ENCODE peak calls at places on chromosomes 7 and 10, in ten cellular contexts. Z is stomach; C is heart left ventricle; W is tibial nerve; X is endodermal cell; K is CD8-positive, alpha-beta memory T cell; Q is astrocyte; B is ovary; L is transverse colon; N is keratinocyte. T is an unnamed sample. For H3K4me1 and H3K36me3, the result is how much of the 10 kb centered on the place peaks cover.

GRCh38 chr10:27794157-27794556 is 48.5 kb upstream of the MKX start:
- DNase-seq in Z (no peak), C (no peak), W (no peak), X (peak), K (no peak), Q (no peak), B (no peak), L (no peak), N (no peak), T (no peak)

GRCh38 chr7:94295805-94296204 is 98.9 kb upstream of the COL1A2 start:
- DNase-seq in Z (no peak), C (no peak), W (no peak), X (no peak), K (no peak), Q (peak), B (peak), L (no peak), N (no peak), T (no peak)

GRCh38 chr7:149457766-149458165 is 3.1 kb downstream of the ZNF777 start:
- DNase-seq in Z (no peak), C (no peak), W (no peak), X (no peak), K (no peak), Q (no peak), B (no peak), L (no peak), N (no peak), T (no peak)

GRCh38 chr10:42960491-42961155 is 116.2 kb upstream of the RET start:
- DNase-seq in Z (peak), C (peak), W (peak), X (peak), K (no peak), Q (no peak), B (no peak), L (no peak), N (peak), T (peak)

GRCh38 chr10:13317474-13317873 is 17.6 kb upstream of the PHYH start:
- DNase-seq in Z (no peak), C (peak), W (no peak), X (peak), K (no peak), Q (no peak), B (no peak), L (no peak), N (no peak), T (no peak)

GRCh38 chr10:47184724-47185330 is 115.2 kb upstream of the GDF10 start:
- DNase-seq in Z (no peak), C (no peak), W (no peak), X (peak), K (no peak), Q (no peak), B (no peak), L (no peak), N (no peak), T (peak)

GRCh38 chr7:157674715-157675426 is 338.1 kb downstream of the DNAJB6 start:
- DNase-seq in Z (peak), C (no peak), W (peak), X (peak), K (no peak), Q (no peak), B (peak), L (no peak), N (no peak), T (peak)

GRCh38 chr10:58351616-58352578 is 17.1 kb downstream of the UBE2D1 start:
- DNase-seq in Z (no peak), C (no peak), W (no peak), X (no peak), K (no peak), Q (no peak), B (no peak), L (no peak), N (no peak), T (no peak)

GRCh38 chr10:43259981-43260761 is 6.7 kb downstream of the RASGEF1A start:
- DNase-seq in Z (no peak), C (peak), W (no peak), X (no peak), K (no peak), Q (no peak), B (peak), L (no peak), N (no peak), T (peak)

GRCh38 chr10:112953760-112954159 is 3.7 kb downstream of the TCF7L2 start:
- DNase-seq in Z (no peak), C (no peak), W (no peak), X (no peak), K (no peak), Q (peak), B (no peak), L (no peak), N (no peak), T (no peak)

GRCh38 chr7:96023376-96023775 is 251.0 kb downstream of the DYNC1I1 start:
- DNase-seq in Z (no peak), C (no peak), W (no peak), X (no peak), K (no peak), Q (no peak), B (no peak), L (no peak), N (no peak), T (no peak)

GRCh38 chr7:137130751-137131158 is 212.8 kb downstream of the PTN start:
- DNase-seq in Z (no peak), C (no peak), W (no peak), X (no peak), K (no peak), Q (peak), B (no peak), L (no peak), N (no peak), T (no peak)

GRCh38 chr7:117071597-117071996 is 118.3 kb downstream of the ST7 start:
- DNase-seq in Z (no peak), C (no peak), W (no peak), X (no peak), K (no peak), Q (no peak), B (no peak), L (no peak), N (no peak), T (no peak)

GRCh38 chr10:57867226-57867625 is 400.5 kb downstream of the IPMK start:
- DNase-seq in Z (no peak), C (no peak), W (no peak), X (no peak), K (no peak), Q (no peak), B (no peak), L (no peak), N (no peak), T (no peak)

GRCh38 chr7:117129538-117129955 is 176.2 kb downstream of the ST7 start:
- DNase-seq in Z (no peak), C (peak), W (no peak), X (no peak), K (no peak), Q (peak), B (no peak), L (no peak), N (no peak), T (no peak)

GRCh38 chr7:71236488-71237179 is 104.7 kb downstream of the GALNT17 start:
- DNase-seq in Z (no peak), C (no peak), W (no peak), X (peak), K (no peak), Q (no peak), B (peak), L (no peak), N (no peak), T (no peak)

GRCh38 chr7:25353191-25353590 is 124.9 kb upstream of the NPVF start:
- DNase-seq in Z (no peak), C (no peak), W (no peak), X (no peak), K (no peak), Q (no peak), B (no peak), L (no peak), N (no peak), T (no peak)

GRCh38 chr10:113869789-113870188 is 15.3 kb downstream of the NHLRC2 start:
- DNase-seq in Z (no peak), C (no peak), W (no peak), X (no peak), K (no peak), Q (no peak), B (no peak), L (no peak), N (no peak), T (no peak)

GRCh38 chr7:92932450-92932849 is 96.1 kb upstream of the CDK6 start:
- DNase-seq in Z (no peak), C (no peak), W (no peak), X (no peak), K (no peak), Q (no peak), B (no peak), L (no peak), N (no peak), T (no peak)

GRCh38 chr7:122886357-122887081 is at the start of gene CADPS2:
- DNase-seq in Z (peak), C (peak), W (peak), X (peak), K (no peak), Q (peak), B (peak), L (peak), N (no peak), T (peak)

GRCh38 chr10:6300106-6300783 is 97.5 kb downstream of the PFKFB3 start:
- DNase-seq in Z (no peak), C (no peak), W (no peak), X (no peak), K (no peak), Q (peak), B (no peak), L (peak), N (no peak), T (no peak)

GRCh38 chr10:49621561-49621960 is 7.7 kb downstream of the CHAT start:
- DNase-seq in Z (no peak), C (no peak), W (no peak), X (no peak), K (no peak), Q (no peak), B (no peak), L (no peak), N (no peak), T (no peak)

GRCh38 chr10:87752571-87752970 is 65.5 kb downstream of the ATAD1 start:
- DNase-seq in Z (no peak), C (no peak), W (no peak), X (no peak), K (no peak), Q (peak), B (no peak), L (no peak), N (peak), T (no peak)

GRCh38 chr7:81180573-81180972 is 261.7 kb upstream of the SEMA3C start:
- DNase-seq in Z (no peak), C (no peak), W (no peak), X (no peak), K (no peak), Q (no peak), B (no peak), L (no peak), N (no peak), T (no peak)

GRCh38 chr10:130193493-130194193 is 57.5 kb downstream of the GLRX3 start:
- DNase-seq in Z (no peak), C (no peak), W (no peak), X (no peak), K (no peak), Q (no peak), B (no peak), L (no peak), N (no peak), T (no peak)

GRCh38 chr10:100345570-100346330 is 1.3 kb upstream of the SCD start:
- DNase-seq in Z (no peak), C (no peak), W (no peak), X (peak), K (no peak), Q (peak), B (no peak), L (no peak), N (no peak), T (no peak)

GRCh38 chr10:58712982-58713381 is 200.3 kb downstream of the BICC1 start:
- DNase-seq in Z (no peak), C (no peak), W (no peak), X (no peak), K (no peak), Q (no peak), B (no peak), L (no peak), N (no peak), T (no peak)

GRCh38 chr7:80493121-80493849 is 18.6 kb downstream of the GNAT3 start:
- DNase-seq in Z (no peak), C (no peak), W (no peak), X (no peak), K (no peak), Q (no peak), B (no peak), L (no peak), N (no peak), T (no peak)

GRCh38 chr10:23478570-23478969 is 39.7 kb downstream of the OTUD1 start:
- DNase-seq in Z (no peak), C (no peak), W (no peak), X (no peak), K (no peak), Q (no peak), B (no peak), L (no peak), N (no peak), T (no peak)

GRCh38 chr7:24756989-24757798 is at the start of gene GSDME:
- DNase-seq in Z (peak), C (peak), W (no peak), X (peak), K (no peak), Q (peak), B (peak), L (peak), N (no peak), T (peak)

GRCh38 chr10:93758911-93759410 is 1.2 kb downstream of the LGI1 start:
- DNase-seq in Z (no peak), C (no peak), W (no peak), X (no peak), K (no peak), Q (no peak), B (no peak), L (no peak), N (no peak), T (no peak)

GRCh38 chr7:18177815-18178660 is 150.4 kb upstream of the PRPS1L1 start:
- DNase-seq in Z (peak), C (no peak), W (no peak), X (peak), K (no peak), Q (peak), B (no peak), L (no peak), N (no peak), T (no peak)

GRCh38 chr10:1552881-1553595 is 184.3 kb downstream of the ADARB2 start:
- DNase-seq in Z (no peak), C (no peak), W (no peak), X (no peak), K (no peak), Q (no peak), B (no peak), L (no peak), N (no peak), T (no peak)

GRCh38 chr10:789831-790701 is 100.6 kb upstream of the DIP2C start:
- DNase-seq in Z (peak), C (no peak), W (no peak), X (peak), K (no peak), Q (no peak), B (peak), L (no peak), N (no peak), T (no peak)

GRCh38 chr7:134873253-134873652 is 93.8 kb downstream of the CALD1 start:
- DNase-seq in Z (no peak), C (no peak), W (no peak), X (no peak), K (no peak), Q (no peak), B (no peak), L (no peak), N (no peak), T (no peak)

GRCh38 chr7:78221961-78222751 is 423.6 kb downstream of the PHTF2 start:
- DNase-seq in Z (no peak), C (no peak), W (no peak), X (no peak), K (no peak), Q (peak), B (no peak), L (no peak), N (no peak), T (no peak)

GRCh38 chr10:79003183-79004100 is 65.3 kb upstream of the ZMIZ1 start:
- DNase-seq in Z (peak), C (peak), W (no peak), X (no peak), K (no peak), Q (no peak), B (no peak), L (no peak), N (no peak), T (no peak)

GRCh38 chr7:63521-64021 is 128.8 kb upstream of the FAM20C start:
- DNase-seq in Z (no peak), C (peak), W (no peak), X (no peak), K (no peak), Q (no peak), B (no peak), L (no peak), N (no peak), T (no peak)

GRCh38 chr7:67754651-67755050 is 758.0 kb downstream of the TYW1 start:
- DNase-seq in Z (no peak), C (no peak), W (no peak), X (no peak), K (no peak), Q (peak), B (no peak), L (no peak), N (no peak), T (no peak)

GRCh38 chr7:13920053-13920697 is 69.3 kb downstream of the ETV1 start:
- DNase-seq in Z (no peak), C (no peak), W (no peak), X (peak), K (no peak), Q (peak), B (peak), L (peak), N (peak), T (peak)

GRCh38 chr10:110448682-110449418 is 48.9 kb upstream of the DUSP5 start:
- DNase-seq in Z (no peak), C (no peak), W (no peak), X (peak), K (no peak), Q (no peak), B (no peak), L (no peak), N (no peak), T (no peak)

GRCh38 chr10:110447886-110448285 is 49.8 kb upstream of the DUSP5 start:
- DNase-seq in Z (no peak), C (no peak), W (no peak), X (peak), K (no peak), Q (no peak), B (no peak), L (no peak), N (no peak), T (no peak)

GRCh38 chr10:110446277-110446676 is 51.4 kb upstream of the DUSP5 start:
- DNase-seq in Z (no peak), C (no peak), W (no peak), X (peak), K (no peak), Q (no peak), B (no peak), L (no peak), N (no peak), T (no peak)

GRCh38 chr10:110445871-110446270 is 51.8 kb upstream of the DUSP5 start:
- DNase-seq in Z (no peak), C (no peak), W (no peak), X (peak), K (no peak), Q (no peak), B (no peak), L (no peak), N (no peak), T (no peak)

GRCh38 chr10:110446954-110447608 is 50.6 kb upstream of the DUSP5 start:
- DNase-seq in Z (no peak), C (peak), W (no peak), X (peak), K (no peak), Q (peak), B (no peak), L (no peak), N (peak), T (no peak)
- H3K27ac ChIP-seq in Z (no peak), C (no peak), W (no peak), X (no peak), K (no peak), Q (peak), B (no peak), L (no peak), N (peak), T (no peak)

GRCh38 chr7:30893357-30893756 is 18.3 kb upstream of the AQP1 start:
- DNase-seq in Z (no peak), C (peak), W (peak), X (no peak), K (no peak), Q (peak), B (peak), L (no peak), N (no peak), T (no peak)
- H3K4me1 ChIP-seq in Z (under half), C (under half), W (under half), X (under half), K (under half), Q (under half), B (under half), L (under half), N (under half), T (half or more)

GRCh38 chr7:99010281-99010680 is 131.9 kb downstream of the TRRAP start:
- DNase-seq in Z (no peak), C (no peak), W (no peak), X (peak), K (no peak), Q (no peak), B (peak), L (no peak), N (no peak), T (no peak)

GRCh38 chr7:99008921-99009530 is 130.7 kb downstream of the TRRAP start:
- DNase-seq in Z (no peak), C (no peak), W (no peak), X (peak), K (no peak), Q (no peak), B (peak), L (no peak), N (no peak), T (peak)

GRCh38 chr7:99005776-99006175 is 127.4 kb downstream of the TRRAP start:
- DNase-seq in Z (no peak), C (no peak), W (no peak), X (peak), K (no peak), Q (no peak), B (no peak), L (no peak), N (no peak), T (no peak)

GRCh38 chr7:99006739-99007424 is 128.6 kb downstream of the TRRAP start:
- DNase-seq in Z (no peak), C (no peak), W (no peak), X (peak), K (no peak), Q (no peak), B (no peak), L (no peak), N (no peak), T (no peak)

GRCh38 chr7:99008181-99008631 is 129.9 kb downstream of the TRRAP start:
- DNase-seq in Z (no peak), C (no peak), W (no peak), X (peak), K (no peak), Q (no peak), B (no peak), L (no peak), N (no peak), T (no peak)
- H3K36me3 ChIP-seq in Z (half or more), C (half or more), W (under half), X (half or more), K (half or more), Q (under half), B (under half), L (under half), N (half or more), T (half or more)

DNA sequence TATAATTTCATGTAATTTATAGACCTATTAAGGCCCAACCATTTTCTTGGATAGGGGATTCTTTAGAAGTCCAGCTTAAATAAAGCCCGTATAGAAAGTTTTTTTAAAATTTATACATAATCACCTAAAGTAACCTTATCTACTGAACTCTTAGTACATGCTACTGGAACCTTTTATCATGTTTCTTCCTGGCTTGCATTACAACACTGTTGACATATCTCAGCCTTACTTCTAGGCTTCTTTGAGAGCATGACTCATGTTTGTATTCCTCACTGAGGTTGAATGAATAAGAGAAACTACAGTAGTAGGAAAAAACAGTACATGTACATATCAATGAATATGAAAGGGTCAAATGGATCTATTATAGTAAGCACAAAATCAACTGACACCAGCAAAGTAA is 8.2 kb upstream of the MAGI2 start:
- DNase-seq in Z (no peak), C (no peak), W (no peak), X (no peak), K (no peak), Q (peak), B (no peak), L (no peak), N (no peak), T (no peak)
- H3K27ac ChIP-seq in Z (no peak), C (no peak), W (no peak), X (no peak), K (no peak), Q (no peak), B (no peak), L (no peak), N (no peak), T (no peak)

DNA sequence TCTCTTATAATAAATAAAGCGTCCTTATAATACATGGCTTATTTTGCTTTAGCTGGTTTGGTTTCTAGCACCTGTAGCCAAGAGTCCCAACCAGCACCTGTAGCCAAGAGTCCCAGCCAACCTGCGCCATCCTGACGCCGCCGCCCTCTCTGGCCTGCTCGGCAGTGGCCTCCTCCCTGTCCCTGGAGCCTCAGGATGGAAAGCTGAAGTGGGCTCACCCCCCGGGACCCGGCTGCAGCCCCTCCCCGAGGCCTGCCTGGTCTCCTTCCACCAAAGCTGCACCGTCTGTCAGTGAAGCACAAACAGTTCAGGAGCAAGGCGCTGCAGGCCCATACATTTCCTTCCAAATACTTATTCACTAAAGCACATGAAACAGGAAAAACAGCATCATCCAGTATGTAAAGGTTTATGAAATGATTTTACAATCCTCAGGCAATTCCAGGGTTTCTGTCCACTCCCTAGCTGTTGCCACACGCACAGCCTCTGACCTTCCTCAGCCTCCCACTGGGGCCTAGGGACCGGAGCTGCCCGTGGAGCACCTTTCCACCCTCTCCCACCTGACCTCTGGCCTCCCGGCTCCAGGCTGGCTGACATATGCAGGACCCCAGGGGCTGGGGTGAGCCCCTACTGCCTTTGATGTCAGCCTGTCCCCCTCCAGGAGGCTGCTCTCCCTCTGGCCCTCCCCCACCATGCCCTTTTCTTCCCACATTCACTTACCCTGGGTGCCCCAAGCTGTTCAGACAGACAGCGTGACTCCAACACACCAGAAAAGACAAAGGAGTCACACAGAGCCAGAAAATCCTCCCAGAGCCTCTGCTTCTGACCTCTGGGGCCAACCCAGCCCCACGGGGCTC is 149.6 kb upstream of the PPP2R2D start:
- DNase-seq in Z (no peak), C (no peak), W (no peak), X (peak), K (no peak), Q (no peak), B (no peak), L (no peak), N (no peak), T (no peak)
- H3K4me1 ChIP-seq in Z (under half), C (under half), W (under half), X (under half), K (under half), Q (under half), B (under half), L (under half), N (under half), T (under half)